ENCODE peak calls at places on chromosomes 6 and 20, in seven cellular contexts. Z, C, E, F, U, S and P are unnamed samples.
A peak's percentile ranks its signal among the peaks of the same experiment; 100 is the strongest.

GRCh38 chr20:64049060-64049886 is at the start of gene SOX18:
- DNase-seq in Z (peak; percentile 29), C (peak; percentile 61), E (peak; percentile 51), F (peak; percentile 38), U (peak; percentile 85), S (peak; percentile 59), P (no peak)

GRCh38 chr20:25669826-25670422 is 26.7 kb downstream of the ZNF337 start:
- DNase-seq in Z (peak; percentile 79), C (no peak), E (no peak), F (no peak), U (no peak), S (no peak), P (no peak)

GRCh38 chr6:33756211-33756954 is 9.7 kb upstream of the IP6K3 start:
- DNase-seq in Z (no peak), C (no peak), E (no peak), F (no peak), U (no peak), S (no peak), P (no peak)

GRCh38 chr6:52285174-52286068 is 879 bp upstream of the MCM3 start:
- DNase-seq in Z (peak; percentile 28), C (no peak), E (peak; percentile 82), F (peak; percentile 20), U (peak; percentile 49), S (no peak), P (peak; percentile 45)

GRCh38 chr20:40481743-40482458 is 207.1 kb downstream of the MAFB start:
- DNase-seq in Z (no peak), C (no peak), E (no peak), F (no peak), U (no peak), S (no peak), P (no peak)

GRCh38 chr20:1567392-1568165 is 10.1 kb upstream of the SIRPD start:
- DNase-seq in Z (peak; percentile 52), C (no peak), E (no peak), F (no peak), U (no peak), S (no peak), P (peak; percentile 15)

GRCh38 chr6:106972500-106972899 is 2.0 kb downstream of the CD24 start:
- DNase-seq in Z (no peak), C (no peak), E (peak; percentile 90), F (no peak), U (no peak), S (no peak), P (peak; percentile 5)

GRCh38 chr6:1618305-1619105 is 8.8 kb downstream of the FOXC1 start:
- DNase-seq in Z (no peak), C (peak; percentile 18), E (no peak), F (no peak), U (no peak), S (no peak), P (no peak)

GRCh38 chr6:17475845-17476244 is 82.5 kb downstream of the CAP2 start:
- DNase-seq in Z (no peak), C (no peak), E (peak; percentile 8), F (no peak), U (no peak), S (no peak), P (no peak)

GRCh38 chr20:1108437-1108920 is 9.9 kb upstream of the PSMF1 start:
- DNase-seq in Z (peak; percentile 48), C (peak; percentile 40), E (peak; percentile 72), F (peak; percentile 49), U (peak; percentile 52), S (peak; percentile 64), P (peak; percentile 69)

GRCh38 chr20:29079769-29080690 is 2177.4 kb upstream of the DEFB115 start:
- DNase-seq in Z (peak; percentile 78), C (peak; percentile 37), E (no peak), F (no peak), U (peak; percentile 97), S (peak; percentile 41), P (no peak)